ENCODE peak calls at places on chromosomes 7 and 10, in seven cellular contexts. R is GM12864, Q is RWPE1, V is GM06990, B is heart right ventricle, O is GM12865, W is HFF-Myc. Z is an unnamed sample.

GRCh38 chr7:142870147-142870559 is 15.3 kb downstream of the EPHB6 start:
- DNase-seq in V (no peak), O (no peak), B (no peak), R (no peak), Q (no peak), W (no peak), Z (no peak)

GRCh38 chr10:38163617-38164016 is 69.5 kb downstream of the ZNF37A start:
- DNase-seq in V (no peak), W (no peak), B (no peak), R (no peak), Q (no peak), O (no peak), Z (no peak)

GRCh38 chr7:103141753-103142404 is 7.0 kb downstream of the NAPEPLD start:
- DNase-seq in O (peak; percentile 13), R (no peak), Q (no peak), B (no peak), W (no peak), V (no peak), Z (no peak)

GRCh38 chr10:110650265-110650668 is 6.1 kb downstream of the RBM20 start:
- DNase-seq in V (no peak), O (no peak), R (no peak), B (no peak), Q (no peak), W (no peak), Z (no peak)

GRCh38 chr7:148698397-148699023 is at the start of gene CUL1:
- DNase-seq in O (peak; percentile 91), Q (peak; percentile 50), B (peak; percentile 89), R (no peak), W (no peak), V (peak; percentile 87), Z (peak; percentile 90)

GRCh38 chr7:18896343-18896975 is 221.0 kb downstream of the TWIST1 start:
- DNase-seq in W (no peak), Q (no peak), V (no peak), O (no peak), B (no peak), R (no peak), Z (no peak)

GRCh38 chr7:51455948-51456347 is 139.3 kb upstream of the COBL start:
- DNase-seq in V (no peak), R (no peak), O (no peak), Q (no peak), B (no peak), W (no peak), Z (no peak)

GRCh38 chr7:128783143-128783799 is 7.7 kb upstream of the OPN1SW start:
- DNase-seq in B (peak; percentile 80), R (no peak), W (peak; percentile 65), O (peak; percentile 69), V (peak; percentile 65), Q (no peak), Z (no peak)

GRCh38 chr10:102645741-102646609 is 1.7 kb downstream of the TRIM8 start:
- DNase-seq in R (peak; percentile 82), Q (peak; percentile 96), B (peak; percentile 90), O (peak; percentile 93), W (peak; percentile 96), V (peak; percentile 86), Z (peak; percentile 80)

GRCh38 chr7:7920481-7920880 is 48.1 kb upstream of the GLCCI1 start:
- DNase-seq in R (peak; percentile 84), V (peak; percentile 54), W (no peak), Q (no peak), O (peak; percentile 86), B (no peak), Z (peak; percentile 59)

GRCh38 chr7:20785211-20786048 is 1.3 kb downstream of the SP8 start:
- DNase-seq in Q (no peak), W (no peak), O (no peak), B (no peak), V (no peak), R (no peak), Z (peak; percentile 55)

GRCh38 chr7:89500082-89500481 is 654.2 kb upstream of the STEAP1 start:
- DNase-seq in W (no peak), O (no peak), V (no peak), R (no peak), Q (no peak), B (no peak), Z (no peak)

GRCh38 chr10:6274504-6274903 is 71.8 kb downstream of the PFKFB3 start:
- DNase-seq in R (no peak), B (no peak), V (no peak), W (no peak), O (no peak), Q (no peak), Z (no peak)

GRCh38 chr10:88253622-88254021 is 329.5 kb downstream of the RNLS start:
- DNase-seq in B (no peak), O (no peak), W (no peak), V (no peak), Q (no peak), R (no peak), Z (no peak)

GRCh38 chr7:37419496-37419895 is 29.2 kb downstream of the ELMO1 start:
- DNase-seq in O (no peak), Q (no peak), V (no peak), W (no peak), B (no peak), R (no peak), Z (no peak)

GRCh38 chr7:119935418-119936025 is 337.5 kb upstream of the KCND2 start:
- DNase-seq in Q (peak; percentile 4), B (no peak), O (peak; percentile 45), R (peak; percentile 1), V (peak; percentile 1), W (peak; percentile 1), Z (peak; percentile 18)

DNA sequence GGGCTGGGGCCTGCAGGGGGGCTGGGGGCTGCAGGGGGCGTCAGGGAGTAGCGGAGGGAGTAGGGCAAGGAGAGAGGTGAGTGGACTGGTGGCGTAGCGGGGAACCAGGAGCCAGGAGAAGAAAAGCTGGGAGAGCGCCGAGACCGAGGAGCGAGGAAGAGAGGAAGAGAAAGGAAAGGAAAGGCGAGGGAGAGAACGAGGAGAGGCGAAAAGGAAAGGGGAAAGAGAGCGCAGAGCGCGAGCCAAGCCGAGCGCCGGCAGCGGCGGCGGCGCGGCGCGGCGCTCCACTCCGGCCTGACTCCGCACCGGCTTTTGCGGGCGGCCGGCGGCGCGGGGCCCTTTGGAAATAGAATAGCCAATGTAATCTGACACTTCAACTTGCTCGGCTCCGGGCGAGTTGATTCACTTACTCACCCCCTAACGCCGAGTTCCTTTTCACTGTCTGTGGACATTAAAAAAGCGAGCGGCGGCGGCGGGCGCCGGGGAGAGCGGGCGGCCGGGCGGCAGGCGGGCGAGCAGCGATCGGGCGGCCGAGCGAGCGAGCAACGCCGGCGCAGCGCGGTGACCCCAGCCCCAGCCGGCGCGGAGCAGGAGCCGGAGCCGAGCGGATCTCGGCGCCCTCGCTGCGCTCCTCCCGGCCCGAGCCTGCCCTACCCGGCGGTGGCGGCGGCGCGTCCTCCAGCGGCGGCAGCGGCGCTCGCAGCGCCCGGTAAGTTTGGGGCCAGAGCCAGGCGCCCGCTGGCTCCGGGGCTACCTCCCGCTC is at the start of gene ZMIZ1:
- DNase-seq in W (peak; percentile 71), Q (peak; percentile 96), B (peak; percentile 93), V (peak; percentile 89), R (peak; percentile 57), O (peak; percentile 90), Z (peak; percentile 95)
- TF ChIP-seq CTCF in W (no peak), Q (no peak), B (no peak), V (no peak), R (peak; percentile 26), O (peak; percentile 33), Z (peak; percentile 41)

DNA sequence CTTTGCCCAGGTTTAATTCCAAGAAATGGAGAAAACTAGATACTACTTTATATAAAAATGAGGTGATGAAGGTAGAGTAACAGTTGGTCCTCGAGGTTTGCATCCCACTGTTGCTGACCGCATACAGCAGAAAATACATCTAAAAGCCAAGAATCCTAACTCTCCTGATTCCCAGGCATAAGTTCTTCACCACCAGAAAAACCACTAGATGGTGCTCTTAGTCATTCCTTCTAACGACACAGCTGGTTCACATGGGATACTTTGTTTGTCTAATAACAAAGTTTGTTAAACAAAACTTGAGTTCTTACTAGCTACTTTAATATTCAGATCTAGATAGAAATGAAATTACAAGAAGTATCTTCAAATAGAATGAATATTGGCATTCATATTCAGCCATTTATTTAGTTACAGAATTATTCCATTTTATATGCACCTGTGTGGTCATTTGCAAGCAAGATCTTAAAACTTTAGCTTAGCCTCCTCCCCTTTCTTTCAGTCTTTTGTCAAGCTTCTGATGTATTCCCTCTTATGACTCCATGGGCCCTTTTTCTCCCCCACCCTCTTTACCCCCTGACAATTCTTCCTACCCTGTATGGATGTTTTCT is 54.1 kb upstream of the CYP26C1 start:
- DNase-seq in V (no peak), R (no peak), O (peak; percentile 35), B (no peak), Q (peak; percentile 56), W (peak; percentile 43), Z (peak; percentile 7)
- TF ChIP-seq CTCF in V (peak; percentile 60), R (peak; percentile 47), O (peak; percentile 51), B (peak; percentile 65), Q (peak; percentile 75), W (peak; percentile 66), Z (peak; percentile 28)

DNA sequence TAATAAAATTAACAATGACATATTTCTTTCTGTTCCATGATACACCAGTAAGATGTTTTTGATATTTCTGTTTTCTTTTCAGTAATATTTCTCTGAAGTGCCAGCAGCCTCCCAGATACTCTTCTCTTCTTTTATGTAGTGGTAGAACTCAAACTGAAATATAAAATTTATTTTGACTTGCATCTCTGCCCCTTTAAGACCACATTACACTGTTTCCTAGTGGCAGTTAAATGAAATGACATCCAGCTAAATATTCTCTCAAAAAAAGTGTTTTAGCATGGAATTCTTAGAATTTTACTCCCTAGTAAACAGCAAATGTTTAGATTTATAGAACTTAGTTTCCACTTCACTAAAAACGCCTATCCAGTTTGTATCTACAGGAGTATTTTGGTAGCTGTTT is 237.2 kb upstream of the MTPN start:
- DNase-seq in Q (no peak), O (no peak), W (no peak), V (no peak), B (no peak), R (no peak), Z (no peak)
- TF ChIP-seq CTCF in Q (no peak), O (no peak), W (no peak), V (no peak), B (no peak), R (no peak), Z (no peak)

GRCh38 chr7:33769930-33770329 is 135.4 kb upstream of the BMPER start:
- DNase-seq in V (no peak), B (no peak), Q (no peak), W (no peak), O (no peak), R (no peak), Z (no peak)

GRCh38 chr7:33764752-33765451 is 140.4 kb upstream of the BMPER start:
- DNase-seq in V (no peak), O (no peak), Q (no peak), B (no peak), R (no peak), W (no peak), Z (no peak)

GRCh38 chr7:33762153-33762902 is 143.0 kb upstream of the BMPER start:
- DNase-seq in R (no peak), W (no peak), Q (no peak), B (no peak), O (no peak), V (no peak), Z (no peak)

GRCh38 chr7:33762903-33763295 is 142.4 kb upstream of the BMPER start:
- DNase-seq in Q (no peak), O (no peak), R (no peak), B (no peak), W (no peak), V (no peak), Z (no peak)

DNA sequence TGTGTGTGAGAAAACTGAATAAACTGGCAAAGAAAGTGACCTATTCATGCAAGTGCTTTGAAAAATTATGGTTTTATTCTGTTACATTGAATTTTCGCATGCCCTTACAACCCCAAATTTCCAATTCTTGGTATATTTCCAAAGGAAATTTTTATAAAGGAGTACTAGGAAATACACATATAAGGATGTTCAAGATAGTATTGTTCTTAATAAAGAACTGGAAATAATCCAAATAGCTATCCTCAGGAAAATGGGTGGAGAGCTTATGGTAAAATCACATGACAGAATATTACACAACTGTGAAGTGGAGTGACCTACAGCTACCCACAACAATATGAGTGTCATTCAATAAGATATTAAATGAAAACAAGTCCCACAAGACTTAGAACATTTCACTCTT is 138.9 kb upstream of the BMPER start:
- DNase-seq in R (no peak), W (no peak), V (no peak), B (no peak), O (no peak), Q (no peak), Z (no peak)
- TF ChIP-seq CTCF in R (no peak), W (no peak), V (no peak), B (no peak), O (no peak), Q (no peak), Z (no peak)